ENCODE peak calls at places on chromosomes 3 and 15, in eight cellular contexts. O, Y, F, A, G, U, L and Z are unnamed samples.

GRCh38 chr3:36729204-36730056 is 34.9 kb downstream of the DCLK3 start:
- DNase-seq in O (no peak), L (peak), G (peak), U (peak), Y (no peak), F (no peak), A (peak), Z (no peak)

GRCh38 chr3:124993462-124993861 is 58.9 kb upstream of the MUC13 start:
- DNase-seq in U (no peak), O (no peak), G (no peak), Y (no peak), L (no peak), F (peak), A (no peak), Z (no peak)

GRCh38 chr3:157030712-157031111 is 129.2 kb downstream of the CCNL1 start:
- DNase-seq in U (no peak), F (no peak), A (no peak), L (no peak), Y (no peak), G (no peak), O (no peak), Z (no peak)

GRCh38 chr3:23096041-23096440 is 107.1 kb upstream of the UBE2E2 start:
- DNase-seq in F (no peak), U (no peak), G (no peak), O (no peak), A (no peak), L (no peak), Y (no peak), Z (no peak)

GRCh38 chr3:45104715-45105711 is 41.2 kb downstream of the CDCP1 start:
- DNase-seq in O (no peak), L (no peak), G (no peak), A (no peak), U (peak), Y (no peak), F (no peak), Z (no peak)

GRCh38 chr3:61199843-61200242 is 51.4 kb downstream of the FHIT start:
- DNase-seq in O (no peak), Y (no peak), F (no peak), A (no peak), U (no peak), L (no peak), G (no peak), Z (no peak)

GRCh38 chr3:193851941-193852674 is 259.1 kb downstream of the OPA1 start:
- DNase-seq in A (no peak), Y (peak), F (no peak), L (no peak), G (no peak), U (no peak), O (peak), Z (no peak)

GRCh38 chr15:41967506-41968206 is 4.7 kb downstream of the EHD4 start:
- DNase-seq in O (peak), L (no peak), A (peak), G (no peak), U (no peak), F (no peak), Y (peak), Z (no peak)

GRCh38 chr3:194265996-194266657 is 85.0 kb downstream of the CPN2 start:
- DNase-seq in A (no peak), F (no peak), Y (no peak), U (no peak), O (no peak), L (no peak), G (no peak), Z (no peak)

GRCh38 chr3:181719298-181719859 is 7.7 kb downstream of the SOX2 start:
- DNase-seq in A (no peak), Y (no peak), O (no peak), F (no peak), G (no peak), U (no peak), L (no peak), Z (no peak)

GRCh38 chr15:58442122-58442521 is 10.3 kb downstream of the LIPC start:
- DNase-seq in G (no peak), Y (no peak), L (no peak), F (peak), U (no peak), O (no peak), A (no peak), Z (no peak)

GRCh38 chr3:10189557-10190374 is 25.0 kb downstream of the IRAK2 start:
- DNase-seq in Y (peak), O (peak), A (peak), F (no peak), U (no peak), L (no peak), G (no peak), Z (peak)

GRCh38 chr15:36808401-36809160 is 229.2 kb downstream of the CDIN1 start:
- DNase-seq in O (peak), A (no peak), L (no peak), G (peak), Y (peak), U (no peak), F (no peak), Z (no peak)

GRCh38 chr3:127792664-127793292 is 29.5 kb downstream of the MGLL start:
- DNase-seq in L (peak), Y (no peak), G (peak), A (no peak), O (no peak), F (peak), U (peak), Z (no peak)

GRCh38 chr3:8959683-8960082 is 3.6 kb downstream of the RAD18 start:
- DNase-seq in A (no peak), O (no peak), L (no peak), G (no peak), F (no peak), U (no peak), Y (no peak), Z (no peak)

GRCh38 chr3:8020459-8020858 is 481.2 kb upstream of the LMCD1 start:
- DNase-seq in A (no peak), U (no peak), L (no peak), F (no peak), O (no peak), Y (no peak), G (no peak), Z (no peak)

GRCh38 chr15:99413955-99414754 is 151.6 kb upstream of the MEF2A start:
- DNase-seq in A (no peak), G (no peak), L (no peak), Y (no peak), O (no peak), U (no peak), F (no peak), Z (no peak)

GRCh38 chr3:43926073-43926472 is 235.3 kb downstream of the ABHD5 start:
- DNase-seq in L (no peak), F (no peak), A (no peak), G (no peak), O (no peak), Y (no peak), U (no peak), Z (no peak)

DNA sequence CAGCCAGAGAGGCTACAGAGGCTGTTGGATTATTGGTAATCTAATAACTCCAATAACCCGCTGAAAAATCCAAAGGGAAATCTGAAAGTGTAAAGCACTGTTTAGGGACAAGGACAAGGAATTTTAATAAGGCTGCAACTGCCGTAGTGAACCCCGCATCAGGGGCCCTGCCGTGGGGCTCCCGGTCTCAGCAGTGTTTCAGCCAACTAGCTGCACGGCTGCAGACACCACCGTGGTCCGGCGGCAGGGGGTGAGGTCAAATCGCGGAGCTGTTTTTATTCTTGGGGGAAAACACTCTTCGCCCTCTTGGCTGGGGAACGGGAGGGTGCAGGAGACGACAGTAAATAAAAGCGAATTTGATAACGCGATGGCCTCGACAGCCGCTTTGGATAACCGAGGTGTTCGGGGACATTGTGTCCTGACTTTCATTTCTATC is 6.1 kb downstream of the BCL6 start:
- DNase-seq in Y (peak), L (no peak), A (no peak), U (no peak), G (no peak), F (no peak), O (peak), Z (no peak)
- TF ChIP-seq CTCF in Y (no peak), L (peak), A (no peak), U (peak), G (no peak), F (no peak), O (no peak), Z (no peak)

DNA sequence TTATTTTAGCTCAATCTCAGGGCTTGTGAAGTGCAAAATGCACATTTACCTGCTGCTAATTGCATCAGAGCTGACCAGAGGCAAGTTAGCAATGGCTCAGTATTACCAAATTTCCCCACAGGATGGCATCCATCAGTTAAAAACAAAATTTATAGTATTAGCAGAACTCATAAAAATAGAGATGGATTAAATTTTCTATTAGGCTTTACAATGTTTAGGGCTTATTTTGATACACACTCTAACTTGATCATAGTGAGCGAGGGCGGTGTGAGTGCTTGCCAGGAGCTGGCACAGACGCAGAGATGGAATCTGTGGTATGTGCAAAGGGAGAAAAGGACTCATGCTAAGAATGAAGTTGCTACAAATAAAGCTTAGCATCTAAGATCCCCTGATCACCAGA is 241.0 kb downstream of the NSUN3 start:
- DNase-seq in Y (no peak), L (no peak), U (no peak), G (peak), F (no peak), A (no peak), O (no peak), Z (peak)
- TF ChIP-seq CTCF in Y (no peak), L (no peak), U (no peak), G (peak), F (no peak), A (no peak), O (no peak), Z (peak)

DNA sequence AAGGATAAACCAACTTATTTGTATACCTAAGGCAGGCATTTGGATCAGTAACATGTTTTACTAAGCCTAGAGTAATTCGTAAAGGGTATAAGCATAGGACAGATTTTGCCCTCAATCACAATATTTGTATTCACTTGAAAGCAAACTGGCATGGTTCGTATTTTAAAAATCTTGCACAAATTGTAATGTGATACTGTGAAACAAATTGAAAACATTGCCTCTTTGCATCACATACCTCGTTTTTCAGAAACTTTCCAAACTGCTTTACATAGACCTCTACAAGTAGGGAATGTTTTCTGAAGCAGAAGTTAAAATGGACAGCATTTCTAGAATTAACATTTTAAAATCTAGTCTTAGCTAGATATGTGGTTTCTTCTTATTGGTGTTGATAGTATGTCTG is 11.6 kb downstream of the KBTBD8 start:
- DNase-seq in A (no peak), L (no peak), Y (no peak), F (no peak), G (no peak), U (no peak), O (no peak), Z (no peak)
- TF ChIP-seq CTCF in A (no peak), L (no peak), Y (no peak), F (no peak), G (no peak), U (no peak), O (no peak), Z (no peak)

GRCh38 chr3:163935411-163935810 is 1142.9 kb downstream of the SI start:
- DNase-seq in U (no peak), L (no peak), O (no peak), G (no peak), Y (no peak), F (no peak), A (no peak), Z (no peak)

GRCh38 chr3:163943664-163944063 is 1134.6 kb downstream of the SI start:
- DNase-seq in F (no peak), Y (no peak), O (no peak), G (no peak), U (no peak), L (no peak), A (no peak), Z (no peak)

GRCh38 chr3:163936557-163936956 is 1141.7 kb downstream of the SI start:
- DNase-seq in L (no peak), F (no peak), A (no peak), O (no peak), U (no peak), G (no peak), Y (no peak), Z (no peak)

DNA sequence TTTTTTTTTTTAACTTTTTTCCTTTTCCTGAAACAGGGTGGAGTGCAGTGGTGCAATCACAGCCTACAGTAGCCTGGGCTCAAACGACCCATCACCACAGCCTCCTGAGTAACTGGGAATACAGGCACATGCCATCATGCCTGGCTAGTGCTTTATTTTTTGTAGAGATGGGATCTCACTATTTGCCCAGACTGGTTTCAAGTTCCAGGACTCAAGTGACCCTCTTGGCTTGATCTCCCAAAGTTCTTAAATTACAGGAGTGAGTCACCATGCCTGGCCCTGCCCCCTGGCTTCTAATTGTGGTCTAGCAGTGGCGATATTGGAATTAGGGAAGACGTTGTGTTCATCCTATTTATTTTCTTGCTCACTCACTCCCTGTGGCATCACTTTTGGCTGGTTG is 1138.4 kb downstream of the SI start:
- DNase-seq in F (no peak), L (no peak), O (no peak), U (no peak), Y (no peak), A (no peak), G (no peak), Z (no peak)
- TF ChIP-seq CTCF in F (no peak), L (no peak), O (no peak), U (no peak), Y (no peak), A (no peak), G (no peak), Z (no peak)